ENCODE peak calls at places on chromosome 11, in ten cellular contexts. S is SHP77; Q is NCI-H2081; B is stimulated activated CD8-positive, alpha-beta memory T cell treated with anti-CD3 and anti-CD28 coated beads, Interleukin-12 subunit alpha, Interleukin-12 subunit beta, amount 100 ng/mL, for 1 hour; T is LoVo; Z is NCI-H69; D is GM12865; U is CD4-positive, alpha-beta memory T cell; C is RWPE1; R is RCC 7860. I is an unnamed sample.
A peak's percentile ranks its signal among the peaks of the same experiment; 100 is the strongest.

GRCh38 chr11:68509105-68509504 is 48.6 kb downstream of the PPP6R3 start:
- DNase-seq in Q (no peak), C (no peak), U (no peak), T (no peak), R (no peak), B (no peak), Z (no peak), S (no peak), D (no peak), I (no peak)

GRCh38 chr11:28526406-28526751 is 418.2 kb downstream of the METTL15 start:
- DNase-seq in T (no peak), U (no peak), Q (no peak), B (no peak), S (no peak), Z (peak; percentile 13), R (no peak), C (no peak), D (no peak), I (no peak)

GRCh38 chr11:64062185-64063039 is 26.7 kb downstream of the FLRT1 start:
- DNase-seq in S (no peak), B (no peak), U (no peak), Z (peak; percentile 60), D (no peak), R (no peak), T (no peak), C (no peak), Q (no peak), I (no peak)

GRCh38 chr11:125229916-125230315 is 65.4 kb downstream of the PKNOX2 start:
- DNase-seq in Q (no peak), C (no peak), Z (no peak), T (no peak), U (no peak), D (no peak), R (no peak), B (no peak), S (no peak), I (no peak)

GRCh38 chr11:74388678-74389327 is 9.4 kb downstream of the PGM2L1 start:
- DNase-seq in C (peak; percentile 36), R (peak; percentile 11), Z (peak; percentile 88), Q (peak; percentile 13), T (peak; percentile 50), D (peak; percentile 58), B (peak; percentile 50), U (peak; percentile 71), S (peak; percentile 71), I (peak; percentile 74)

GRCh38 chr11:130655308-130655707 is 206.9 kb downstream of the ADAMTS15 start:
- DNase-seq in R (no peak), D (no peak), T (no peak), Q (no peak), Z (peak; percentile 31), B (no peak), S (no peak), C (no peak), U (no peak), I (no peak)

GRCh38 chr11:132278801-132279574 is 908.6 kb downstream of the NTM start:
- DNase-seq in B (no peak), D (peak; percentile 55), T (peak; percentile 7), S (no peak), Z (peak; percentile 63), C (no peak), U (no peak), Q (peak; percentile 45), R (peak; percentile 5), I (peak; percentile 82)

GRCh38 chr11:1480555-1481482 is 5.8 kb downstream of the MOB2 start:
- DNase-seq in Z (no peak), Q (no peak), R (no peak), D (no peak), U (no peak), T (no peak), B (no peak), C (no peak), S (no peak), I (no peak)

GRCh38 chr11:117011541-117011908 is 86.7 kb downstream of the SIK3 start:
- DNase-seq in Q (no peak), R (no peak), C (no peak), S (no peak), T (no peak), D (no peak), Z (no peak), U (no peak), B (no peak), I (no peak)

GRCh38 chr11:27926981-27927481 is 180.9 kb downstream of the KIF18A start:
- DNase-seq in U (no peak), S (no peak), Q (no peak), T (no peak), C (peak; percentile 85), D (no peak), Z (peak; percentile 7), R (peak; percentile 97), B (no peak), I (no peak)

GRCh38 chr11:26330255-26330654 is 1.7 kb upstream of the ANO3 start:
- DNase-seq in S (no peak), Q (no peak), R (no peak), B (no peak), D (no peak), U (no peak), Z (peak; percentile 74), C (no peak), T (no peak), I (no peak)

GRCh38 chr11:86167499-86168161 is 76.9 kb upstream of the EED start:
- DNase-seq in D (no peak), B (no peak), T (no peak), Z (peak; percentile 44), C (no peak), U (no peak), R (no peak), Q (no peak), S (no peak), I (no peak)

GRCh38 chr11:17978553-17979287 is 34.1 kb downstream of the SERGEF start:
- DNase-seq in R (peak; percentile 5), Q (peak; percentile 7), D (peak; percentile 49), S (no peak), C (peak; percentile 68), B (no peak), Z (peak; percentile 63), T (peak; percentile 4), U (no peak), I (peak; percentile 54)

GRCh38 chr11:101129203-101129943 is at the start of gene PGR:
- DNase-seq in T (no peak), B (no peak), S (no peak), Z (peak; percentile 37), U (no peak), D (no peak), R (no peak), Q (peak; percentile 14), C (peak; percentile 12), I (no peak)

GRCh38 chr11:22491826-22492225 is 133.8 kb downstream of the FANCF start:
- DNase-seq in R (no peak), U (no peak), Z (peak; percentile 98), T (no peak), D (no peak), S (no peak), B (no peak), Q (no peak), C (no peak), I (no peak)

GRCh38 chr11:76830639-76831312 is 29.9 kb upstream of the ACER3 start:
- DNase-seq in U (no peak), S (no peak), Z (peak; percentile 84), D (no peak), Q (no peak), B (no peak), C (peak; percentile 44), T (no peak), R (no peak), I (no peak)

GRCh38 chr11:78230161-78230877 is 41.6 kb downstream of the USP35 start:
- DNase-seq in U (no peak), C (no peak), Z (peak; percentile 65), D (no peak), S (peak; percentile 1), B (no peak), Q (no peak), T (no peak), R (no peak), I (peak; percentile 2)

GRCh38 chr11:3709977-3710376 is 38.8 kb upstream of the CHRNA10 start:
- DNase-seq in Q (no peak), S (no peak), C (no peak), U (no peak), D (no peak), R (no peak), B (no peak), T (no peak), Z (no peak), I (no peak)

GRCh38 chr11:1943576-1943975 is 3.6 kb upstream of the MRPL23 start:
- DNase-seq in Z (no peak), Q (no peak), S (no peak), B (no peak), C (no peak), T (no peak), R (no peak), U (no peak), D (no peak), I (no peak)

GRCh38 chr11:2139691-2140337 is 625 bp upstream of the IGF2 start:
- DNase-seq in B (no peak), T (no peak), Z (peak; percentile 65), U (no peak), S (no peak), D (no peak), Q (no peak), C (no peak), R (no peak), I (no peak)

GRCh38 chr11:72643547-72643946 is 30.7 kb downstream of the PDE2A start:
- DNase-seq in B (no peak), Q (no peak), D (no peak), Z (peak; percentile 59), R (peak; percentile 83), C (peak; percentile 89), U (no peak), T (peak; percentile 29), S (no peak), I (no peak)

GRCh38 chr11:106917973-106918372 is 100.3 kb downstream of the GUCY1A2 start:
- DNase-seq in R (no peak), Q (no peak), D (peak; percentile 13), T (no peak), B (no peak), U (no peak), Z (peak; percentile 51), C (no peak), S (peak; percentile 0), I (no peak)

GRCh38 chr11:47070769-47071168 is 105.9 kb downstream of the ARFGAP2 start:
- DNase-seq in R (no peak), T (no peak), B (no peak), Q (no peak), C (no peak), Z (no peak), D (no peak), S (no peak), U (no peak), I (no peak)

GRCh38 chr11:99098751-99099150 is 78.0 kb downstream of the CNTN5 start:
- DNase-seq in D (peak; percentile 74), B (no peak), T (no peak), R (no peak), C (no peak), S (peak; percentile 10), U (no peak), Q (no peak), Z (peak; percentile 7), I (no peak)